ENCODE peak calls at places on chromosomes 16 and 17, in seven cellular contexts. One of them, this sample, is unnamed.
A peak's percentile ranks its signal among the peaks of the same experiment; 100 is the strongest.

GRCh38 chr16:11556214-11556819 is 30.4 kb downstream of the LITAF start:
- DNase-seq in stimulated activated CD8-positive, alpha-beta memory T cell treated with anti-CD3 and anti-CD28 coated beads, Interleukin-4, amount 100 ng/mL, for 1 hour: no peak
- DNase-seq in CD8-positive, alpha-beta memory T cell: no peak
- DNase-seq in glomerular endothelial cell: no peak
- DNase-seq in HT1080: no peak
- DNase-seq in NCI-H2107: no peak
- DNase-seq in activated T-cell treated with anti-CD3 and anti-CD28 coated beads for 48 hours: no peak
- DNase-seq in this sample: no peak

GRCh38 chr16:8704098-8704497 is 29.7 kb downstream of the ABAT start:
- DNase-seq in stimulated activated CD8-positive, alpha-beta memory T cell treated with anti-CD3 and anti-CD28 coated beads, Interleukin-4, amount 100 ng/mL, for 1 hour: no peak
- DNase-seq in CD8-positive, alpha-beta memory T cell: no peak
- DNase-seq in glomerular endothelial cell: no peak
- DNase-seq in HT1080: no peak
- DNase-seq in NCI-H2107: no peak
- DNase-seq in activated T-cell treated with anti-CD3 and anti-CD28 coated beads for 48 hours: no peak
- DNase-seq in this sample: no peak

GRCh38 chr17:81400154-81400938 is 5.1 kb downstream of the BAHCC1 start:
- DNase-seq in stimulated activated CD8-positive, alpha-beta memory T cell treated with anti-CD3 and anti-CD28 coated beads, Interleukin-4, amount 100 ng/mL, for 1 hour: no peak
- DNase-seq in CD8-positive, alpha-beta memory T cell: no peak
- DNase-seq in glomerular endothelial cell: no peak
- DNase-seq in HT1080: no peak
- DNase-seq in NCI-H2107: no peak
- DNase-seq in activated T-cell treated with anti-CD3 and anti-CD28 coated beads for 48 hours: no peak
- DNase-seq in this sample: no peak

GRCh38 chr16:53913082-53913870 is 209.3 kb downstream of the FTO start:
- DNase-seq in stimulated activated CD8-positive, alpha-beta memory T cell treated with anti-CD3 and anti-CD28 coated beads, Interleukin-4, amount 100 ng/mL, for 1 hour: no peak
- DNase-seq in CD8-positive, alpha-beta memory T cell: no peak
- DNase-seq in glomerular endothelial cell: no peak
- DNase-seq in HT1080: peak; percentile 76
- DNase-seq in NCI-H2107: no peak
- DNase-seq in activated T-cell treated with anti-CD3 and anti-CD28 coated beads for 48 hours: peak; percentile 11
- DNase-seq in this sample: no peak

GRCh38 chr17:38879878-38880727 is 10.2 kb downstream of the LASP1 start:
- DNase-seq in stimulated activated CD8-positive, alpha-beta memory T cell treated with anti-CD3 and anti-CD28 coated beads, Interleukin-4, amount 100 ng/mL, for 1 hour: no peak
- DNase-seq in CD8-positive, alpha-beta memory T cell: no peak
- DNase-seq in glomerular endothelial cell: no peak
- DNase-seq in HT1080: peak; percentile 94
- DNase-seq in NCI-H2107: no peak
- DNase-seq in activated T-cell treated with anti-CD3 and anti-CD28 coated beads for 48 hours: no peak
- DNase-seq in this sample: no peak

GRCh38 chr17:60330731-60331130 is 61.2 kb downstream of the USP32 start:
- DNase-seq in stimulated activated CD8-positive, alpha-beta memory T cell treated with anti-CD3 and anti-CD28 coated beads, Interleukin-4, amount 100 ng/mL, for 1 hour: no peak
- DNase-seq in CD8-positive, alpha-beta memory T cell: no peak
- DNase-seq in glomerular endothelial cell: no peak
- DNase-seq in HT1080: no peak
- DNase-seq in NCI-H2107: no peak
- DNase-seq in activated T-cell treated with anti-CD3 and anti-CD28 coated beads for 48 hours: no peak
- DNase-seq in this sample: no peak

GRCh38 chr16:1613728-1614225 is 1.6 kb downstream of the CRAMP1 start:
- DNase-seq in stimulated activated CD8-positive, alpha-beta memory T cell treated with anti-CD3 and anti-CD28 coated beads, Interleukin-4, amount 100 ng/mL, for 1 hour: no peak
- DNase-seq in CD8-positive, alpha-beta memory T cell: no peak
- DNase-seq in glomerular endothelial cell: no peak
- DNase-seq in HT1080: no peak
- DNase-seq in NCI-H2107: no peak
- DNase-seq in activated T-cell treated with anti-CD3 and anti-CD28 coated beads for 48 hours: no peak
- DNase-seq in this sample: peak; percentile 10

GRCh38 chr16:81792828-81793227 is 13.7 kb downstream of the PLCG2 start:
- DNase-seq in stimulated activated CD8-positive, alpha-beta memory T cell treated with anti-CD3 and anti-CD28 coated beads, Interleukin-4, amount 100 ng/mL, for 1 hour: no peak
- DNase-seq in CD8-positive, alpha-beta memory T cell: no peak
- DNase-seq in glomerular endothelial cell: no peak
- DNase-seq in HT1080: no peak
- DNase-seq in NCI-H2107: no peak
- DNase-seq in activated T-cell treated with anti-CD3 and anti-CD28 coated beads for 48 hours: no peak
- DNase-seq in this sample: no peak

GRCh38 chr17:83183150-83183820 is 103.9 kb downstream of the METRNL start:
- DNase-seq in stimulated activated CD8-positive, alpha-beta memory T cell treated with anti-CD3 and anti-CD28 coated beads, Interleukin-4, amount 100 ng/mL, for 1 hour: no peak
- DNase-seq in CD8-positive, alpha-beta memory T cell: no peak
- DNase-seq in glomerular endothelial cell: no peak
- DNase-seq in HT1080: no peak
- DNase-seq in NCI-H2107: no peak
- DNase-seq in activated T-cell treated with anti-CD3 and anti-CD28 coated beads for 48 hours: no peak
- DNase-seq in this sample: no peak

GRCh38 chr17:65459667-65460415 is 101.6 kb downstream of the AXIN2 start:
- DNase-seq in stimulated activated CD8-positive, alpha-beta memory T cell treated with anti-CD3 and anti-CD28 coated beads, Interleukin-4, amount 100 ng/mL, for 1 hour: no peak
- DNase-seq in CD8-positive, alpha-beta memory T cell: no peak
- DNase-seq in glomerular endothelial cell: no peak
- DNase-seq in HT1080: no peak
- DNase-seq in NCI-H2107: no peak
- DNase-seq in activated T-cell treated with anti-CD3 and anti-CD28 coated beads for 48 hours: no peak
- DNase-seq in this sample: no peak

GRCh38 chr16:35906440-35906839 is 2447.0 kb downstream of the TP53TG3F start:
- DNase-seq in stimulated activated CD8-positive, alpha-beta memory T cell treated with anti-CD3 and anti-CD28 coated beads, Interleukin-4, amount 100 ng/mL, for 1 hour: no peak
- DNase-seq in CD8-positive, alpha-beta memory T cell: no peak
- DNase-seq in glomerular endothelial cell: no peak
- DNase-seq in HT1080: no peak
- DNase-seq in NCI-H2107: no peak
- DNase-seq in activated T-cell treated with anti-CD3 and anti-CD28 coated beads for 48 hours: no peak
- DNase-seq in this sample: no peak

GRCh38 chr16:1772362-1772907 is at the start of gene EME2:
- DNase-seq in stimulated activated CD8-positive, alpha-beta memory T cell treated with anti-CD3 and anti-CD28 coated beads, Interleukin-4, amount 100 ng/mL, for 1 hour: no peak
- DNase-seq in CD8-positive, alpha-beta memory T cell: peak; percentile 34
- DNase-seq in glomerular endothelial cell: no peak
- DNase-seq in HT1080: peak; percentile 38
- DNase-seq in NCI-H2107: no peak
- DNase-seq in activated T-cell treated with anti-CD3 and anti-CD28 coated beads for 48 hours: peak; percentile 53
- DNase-seq in this sample: peak; percentile 50

GRCh38 chr16:22092143-22092933 is at the start of gene VWA3A:
- DNase-seq in stimulated activated CD8-positive, alpha-beta memory T cell treated with anti-CD3 and anti-CD28 coated beads, Interleukin-4, amount 100 ng/mL, for 1 hour: no peak
- DNase-seq in CD8-positive, alpha-beta memory T cell: no peak
- DNase-seq in glomerular endothelial cell: no peak
- DNase-seq in HT1080: peak; percentile 39
- DNase-seq in NCI-H2107: no peak
- DNase-seq in activated T-cell treated with anti-CD3 and anti-CD28 coated beads for 48 hours: no peak
- DNase-seq in this sample: no peak

GRCh38 chr16:56691885-56692284 is 9.6 kb downstream of the MT1X start:
- DNase-seq in stimulated activated CD8-positive, alpha-beta memory T cell treated with anti-CD3 and anti-CD28 coated beads, Interleukin-4, amount 100 ng/mL, for 1 hour: no peak
- DNase-seq in CD8-positive, alpha-beta memory T cell: no peak
- DNase-seq in glomerular endothelial cell: no peak
- DNase-seq in HT1080: peak; percentile 81
- DNase-seq in NCI-H2107: no peak
- DNase-seq in activated T-cell treated with anti-CD3 and anti-CD28 coated beads for 48 hours: no peak
- DNase-seq in this sample: no peak

GRCh38 chr16:6146874-6147425 is 1049.4 kb upstream of the EEF2KMT start:
- DNase-seq in stimulated activated CD8-positive, alpha-beta memory T cell treated with anti-CD3 and anti-CD28 coated beads, Interleukin-4, amount 100 ng/mL, for 1 hour: no peak
- DNase-seq in CD8-positive, alpha-beta memory T cell: no peak
- DNase-seq in glomerular endothelial cell: no peak
- DNase-seq in HT1080: peak; percentile 47
- DNase-seq in NCI-H2107: no peak
- DNase-seq in activated T-cell treated with anti-CD3 and anti-CD28 coated beads for 48 hours: no peak
- DNase-seq in this sample: no peak

GRCh38 chr16:2156025-2156848 is 655 bp downstream of the TRAF7 start:
- DNase-seq in stimulated activated CD8-positive, alpha-beta memory T cell treated with anti-CD3 and anti-CD28 coated beads, Interleukin-4, amount 100 ng/mL, for 1 hour: no peak
- DNase-seq in CD8-positive, alpha-beta memory T cell: no peak
- DNase-seq in glomerular endothelial cell: no peak
- DNase-seq in HT1080: peak; percentile 48
- DNase-seq in NCI-H2107: no peak
- DNase-seq in activated T-cell treated with anti-CD3 and anti-CD28 coated beads for 48 hours: no peak
- DNase-seq in this sample: no peak

GRCh38 chr17:28348979-28349378 is 8.3 kb downstream of the POLDIP2 start:
- DNase-seq in stimulated activated CD8-positive, alpha-beta memory T cell treated with anti-CD3 and anti-CD28 coated beads, Interleukin-4, amount 100 ng/mL, for 1 hour: no peak
- DNase-seq in CD8-positive, alpha-beta memory T cell: no peak
- DNase-seq in glomerular endothelial cell: no peak
- DNase-seq in HT1080: no peak
- DNase-seq in NCI-H2107: no peak
- DNase-seq in activated T-cell treated with anti-CD3 and anti-CD28 coated beads for 48 hours: no peak
- DNase-seq in this sample: no peak

GRCh38 chr17:40962059-40962561 is 4.6 kb downstream of the KRT39 start:
- DNase-seq in stimulated activated CD8-positive, alpha-beta memory T cell treated with anti-CD3 and anti-CD28 coated beads, Interleukin-4, amount 100 ng/mL, for 1 hour: no peak
- DNase-seq in CD8-positive, alpha-beta memory T cell: no peak
- DNase-seq in glomerular endothelial cell: no peak
- DNase-seq in HT1080: no peak
- DNase-seq in NCI-H2107: no peak
- DNase-seq in activated T-cell treated with anti-CD3 and anti-CD28 coated beads for 48 hours: no peak
- DNase-seq in this sample: no peak

GRCh38 chr16:23595246-23595950 is 718 bp downstream of the NDUFAB1 start:
- DNase-seq in stimulated activated CD8-positive, alpha-beta memory T cell treated with anti-CD3 and anti-CD28 coated beads, Interleukin-4, amount 100 ng/mL, for 1 hour: no peak
- DNase-seq in CD8-positive, alpha-beta memory T cell: no peak
- DNase-seq in glomerular endothelial cell: no peak
- DNase-seq in HT1080: no peak
- DNase-seq in NCI-H2107: no peak
- DNase-seq in activated T-cell treated with anti-CD3 and anti-CD28 coated beads for 48 hours: no peak
- DNase-seq in this sample: no peak

GRCh38 chr16:14307059-14307531 is 236.0 kb downstream of the MRTFB start:
- DNase-seq in stimulated activated CD8-positive, alpha-beta memory T cell treated with anti-CD3 and anti-CD28 coated beads, Interleukin-4, amount 100 ng/mL, for 1 hour: no peak
- DNase-seq in CD8-positive, alpha-beta memory T cell: no peak
- DNase-seq in glomerular endothelial cell: no peak
- DNase-seq in HT1080: no peak
- DNase-seq in NCI-H2107: no peak
- DNase-seq in activated T-cell treated with anti-CD3 and anti-CD28 coated beads for 48 hours: no peak
- DNase-seq in this sample: no peak

GRCh38 chr17:59810894-59811153 is 81.9 kb downstream of the TUBD1 start:
- DNase-seq in stimulated activated CD8-positive, alpha-beta memory T cell treated with anti-CD3 and anti-CD28 coated beads, Interleukin-4, amount 100 ng/mL, for 1 hour: no peak
- DNase-seq in CD8-positive, alpha-beta memory T cell: no peak
- DNase-seq in glomerular endothelial cell: no peak
- DNase-seq in HT1080: no peak
- DNase-seq in NCI-H2107: no peak
- DNase-seq in activated T-cell treated with anti-CD3 and anti-CD28 coated beads for 48 hours: no peak
- DNase-seq in this sample: no peak

GRCh38 chr16:54281535-54282201 is 4.9 kb downstream of the IRX3 start:
- DNase-seq in stimulated activated CD8-positive, alpha-beta memory T cell treated with anti-CD3 and anti-CD28 coated beads, Interleukin-4, amount 100 ng/mL, for 1 hour: no peak
- DNase-seq in CD8-positive, alpha-beta memory T cell: no peak
- DNase-seq in glomerular endothelial cell: no peak
- DNase-seq in HT1080: no peak
- DNase-seq in NCI-H2107: no peak
- DNase-seq in activated T-cell treated with anti-CD3 and anti-CD28 coated beads for 48 hours: no peak
- DNase-seq in this sample: no peak

GRCh38 chr17:44688675-44689491 is 693 bp downstream of the CCDC43 start:
- DNase-seq in stimulated activated CD8-positive, alpha-beta memory T cell treated with anti-CD3 and anti-CD28 coated beads, Interleukin-4, amount 100 ng/mL, for 1 hour: no peak
- DNase-seq in CD8-positive, alpha-beta memory T cell: no peak
- DNase-seq in glomerular endothelial cell: no peak
- DNase-seq in HT1080: no peak
- DNase-seq in NCI-H2107: no peak
- DNase-seq in activated T-cell treated with anti-CD3 and anti-CD28 coated beads for 48 hours: no peak
- DNase-seq in this sample: no peak

GRCh38 chr17:32777436-32777835 is 99.5 kb downstream of the MYO1D start:
- DNase-seq in stimulated activated CD8-positive, alpha-beta memory T cell treated with anti-CD3 and anti-CD28 coated beads, Interleukin-4, amount 100 ng/mL, for 1 hour: no peak
- DNase-seq in CD8-positive, alpha-beta memory T cell: no peak
- DNase-seq in glomerular endothelial cell: no peak
- DNase-seq in HT1080: peak; percentile 72
- DNase-seq in NCI-H2107: no peak
- DNase-seq in activated T-cell treated with anti-CD3 and anti-CD28 coated beads for 48 hours: no peak
- DNase-seq in this sample: no peak

This sample was measured in stimulated activated naive CD4-positive, alpha-beta T cell treated with Interleukin-2 at 50 U/mL for 16 hours.